ENCODE peak calls at places on chromosomes 5 and 9, in four cellular contexts. One of them, this sample, is unnamed.

GRCh38 chr5:35857606-35858205 is 1.0 kb downstream of the IL7R start:
- DNase-seq in GM12865: no peak
- DNase-seq in stimulated activated CD4-positive, alpha-beta T cell treated with anti-CD3 and anti-CD28 coated beads, Interleukin-1b, Interleukin-23, amount 100 ng/mL, for 24 hours: no peak
- DNase-seq in GM23248: peak; percentile 89
- DNase-seq in this sample: no peak

GRCh38 chr9:90107864-90108263 is 503.1 kb downstream of the GADD45G start:
- DNase-seq in GM23248: no peak
- DNase-seq in GM12865: no peak
- DNase-seq in stimulated activated CD4-positive, alpha-beta T cell treated with anti-CD3 and anti-CD28 coated beads, Interleukin-1b, Interleukin-23, amount 100 ng/mL, for 24 hours: no peak
- DNase-seq in this sample: no peak

GRCh38 chr9:109779711-109780452 is at the start of gene PALM2AKAP2:
- DNase-seq in GM12865: peak; percentile 6
- DNase-seq in stimulated activated CD4-positive, alpha-beta T cell treated with anti-CD3 and anti-CD28 coated beads, Interleukin-1b, Interleukin-23, amount 100 ng/mL, for 24 hours: no peak
- DNase-seq in GM23248: peak; percentile 89
- DNase-seq in this sample: no peak

GRCh38 chr5:108437425-108437824 is 55.5 kb upstream of the FBXL17 start:
- DNase-seq in stimulated activated CD4-positive, alpha-beta T cell treated with anti-CD3 and anti-CD28 coated beads, Interleukin-1b, Interleukin-23, amount 100 ng/mL, for 24 hours: no peak
- DNase-seq in GM12865: no peak
- DNase-seq in GM23248: peak; percentile 5
- DNase-seq in this sample: no peak

GRCh38 chr5:10867408-10868303 is 106.6 kb upstream of the DAP start:
- DNase-seq in stimulated activated CD4-positive, alpha-beta T cell treated with anti-CD3 and anti-CD28 coated beads, Interleukin-1b, Interleukin-23, amount 100 ng/mL, for 24 hours: no peak
- DNase-seq in GM23248: no peak
- DNase-seq in GM12865: no peak
- DNase-seq in this sample: no peak

GRCh38 chr9:137007060-137007815 is 10.9 kb upstream of the CLIC3 start:
- DNase-seq in GM12865: no peak
- DNase-seq in stimulated activated CD4-positive, alpha-beta T cell treated with anti-CD3 and anti-CD28 coated beads, Interleukin-1b, Interleukin-23, amount 100 ng/mL, for 24 hours: no peak
- DNase-seq in GM23248: no peak
- DNase-seq in this sample: no peak

GRCh38 chr5:14917719-14918118 is 46.1 kb upstream of the ANKH start:
- DNase-seq in GM12865: no peak
- DNase-seq in GM23248: peak; percentile 70
- DNase-seq in stimulated activated CD4-positive, alpha-beta T cell treated with anti-CD3 and anti-CD28 coated beads, Interleukin-1b, Interleukin-23, amount 100 ng/mL, for 24 hours: no peak
- DNase-seq in this sample: no peak

GRCh38 chr9:133502112-133502511 is 22.6 kb downstream of the MYMK start:
- DNase-seq in GM23248: no peak
- DNase-seq in stimulated activated CD4-positive, alpha-beta T cell treated with anti-CD3 and anti-CD28 coated beads, Interleukin-1b, Interleukin-23, amount 100 ng/mL, for 24 hours: no peak
- DNase-seq in GM12865: no peak
- DNase-seq in this sample: no peak

GRCh38 chr9:34984049-34984448 is 5.5 kb upstream of the DNAJB5 start:
- DNase-seq in GM23248: peak; percentile 55
- DNase-seq in stimulated activated CD4-positive, alpha-beta T cell treated with anti-CD3 and anti-CD28 coated beads, Interleukin-1b, Interleukin-23, amount 100 ng/mL, for 24 hours: no peak
- DNase-seq in GM12865: peak; percentile 39
- DNase-seq in this sample: no peak

GRCh38 chr5:171712616-171713015 is 73.0 kb upstream of the SMIM23 start:
- DNase-seq in stimulated activated CD4-positive, alpha-beta T cell treated with anti-CD3 and anti-CD28 coated beads, Interleukin-1b, Interleukin-23, amount 100 ng/mL, for 24 hours: no peak
- DNase-seq in GM23248: no peak
- DNase-seq in GM12865: no peak
- DNase-seq in this sample: no peak

GRCh38 chr5:58987193-58987592 is 404.3 kb downstream of the RAB3C start:
- DNase-seq in GM12865: no peak
- DNase-seq in GM23248: no peak
- DNase-seq in stimulated activated CD4-positive, alpha-beta T cell treated with anti-CD3 and anti-CD28 coated beads, Interleukin-1b, Interleukin-23, amount 100 ng/mL, for 24 hours: no peak
- DNase-seq in this sample: no peak

GRCh38 chr5:173454381-173454763 is 126.2 kb upstream of the STC2 start:
- DNase-seq in stimulated activated CD4-positive, alpha-beta T cell treated with anti-CD3 and anti-CD28 coated beads, Interleukin-1b, Interleukin-23, amount 100 ng/mL, for 24 hours: no peak
- DNase-seq in GM23248: peak; percentile 83
- DNase-seq in GM12865: peak; percentile 14
- DNase-seq in this sample: no peak

GRCh38 chr5:176994460-176995121 is 12.0 kb downstream of the UIMC1 start:
- DNase-seq in stimulated activated CD4-positive, alpha-beta T cell treated with anti-CD3 and anti-CD28 coated beads, Interleukin-1b, Interleukin-23, amount 100 ng/mL, for 24 hours: no peak
- DNase-seq in GM23248: no peak
- DNase-seq in GM12865: peak; percentile 81
- DNase-seq in this sample: no peak

GRCh38 chr5:73797142-73797530 is 171.1 kb downstream of the ARHGEF28 start:
- DNase-seq in stimulated activated CD4-positive, alpha-beta T cell treated with anti-CD3 and anti-CD28 coated beads, Interleukin-1b, Interleukin-23, amount 100 ng/mL, for 24 hours: no peak
- DNase-seq in GM12865: no peak
- DNase-seq in GM23248: peak; percentile 67
- DNase-seq in this sample: no peak

GRCh38 chr5:78601622-78602314 is 46.8 kb downstream of the LHFPL2 start:
- DNase-seq in GM23248: peak; percentile 40
- DNase-seq in stimulated activated CD4-positive, alpha-beta T cell treated with anti-CD3 and anti-CD28 coated beads, Interleukin-1b, Interleukin-23, amount 100 ng/mL, for 24 hours: no peak
- DNase-seq in GM12865: no peak
- DNase-seq in this sample: no peak

GRCh38 chr9:130432362-130432761 is 12.4 kb upstream of the ASS1 start:
- DNase-seq in GM12865: no peak
- DNase-seq in GM23248: no peak
- DNase-seq in stimulated activated CD4-positive, alpha-beta T cell treated with anti-CD3 and anti-CD28 coated beads, Interleukin-1b, Interleukin-23, amount 100 ng/mL, for 24 hours: no peak
- DNase-seq in this sample: no peak

GRCh38 chr5:148776780-148777179 is 49.6 kb upstream of the ADRB2 start:
- DNase-seq in stimulated activated CD4-positive, alpha-beta T cell treated with anti-CD3 and anti-CD28 coated beads, Interleukin-1b, Interleukin-23, amount 100 ng/mL, for 24 hours: no peak
- DNase-seq in GM12865: no peak
- DNase-seq in GM23248: peak; percentile 91
- DNase-seq in this sample: no peak

GRCh38 chr5:41414598-41414997 is 95.8 kb downstream of the PLCXD3 start:
- DNase-seq in GM23248: peak; percentile 93
- DNase-seq in stimulated activated CD4-positive, alpha-beta T cell treated with anti-CD3 and anti-CD28 coated beads, Interleukin-1b, Interleukin-23, amount 100 ng/mL, for 24 hours: no peak
- DNase-seq in GM12865: no peak
- DNase-seq in this sample: no peak

GRCh38 chr9:132631685-132632084 is 38.1 kb downstream of the DDX31 start:
- DNase-seq in stimulated activated CD4-positive, alpha-beta T cell treated with anti-CD3 and anti-CD28 coated beads, Interleukin-1b, Interleukin-23, amount 100 ng/mL, for 24 hours: no peak
- DNase-seq in GM23248: no peak
- DNase-seq in GM12865: no peak
- DNase-seq in this sample: no peak

GRCh38 chr5:89117131-89117644 is 234.2 kb upstream of the MEF2C start:
- DNase-seq in GM12865: peak; percentile 66
- DNase-seq in GM23248: peak; percentile 32
- DNase-seq in stimulated activated CD4-positive, alpha-beta T cell treated with anti-CD3 and anti-CD28 coated beads, Interleukin-1b, Interleukin-23, amount 100 ng/mL, for 24 hours: no peak
- DNase-seq in this sample: no peak

This sample was measured in CMK.